ENCODE peak calls at places on chromosomes 16 and 17, in four cellular contexts. V is Peyer's patch, O is left ventricle myocardium inferior, F is mammary epithelial cell. Q is an unnamed sample. For H3K9me3 and H3K4me1, the result is how much of the 10 kb centered on the place peaks cover.

GRCh38 chr17:16080366-16080765 is 80.7 kb downstream of the TTC19 start:
- DNase-seq in V (no peak), O (no peak), F (no peak), Q (no peak)

GRCh38 chr17:15263206-15263579 is 1.9 kb downstream of the PMP22 start:
- DNase-seq in V (peak), O (peak), F (peak), Q (no peak)

GRCh38 chr16:48277158-48277557 is 29.8 kb upstream of the ABCC11 start:
- DNase-seq in V (peak), O (no peak), F (peak), Q (no peak)

GRCh38 chr17:19986941-19987714 is 9.5 kb upstream of the AKAP10 start:
- DNase-seq in V (no peak), O (no peak), F (peak), Q (no peak)

GRCh38 chr17:52213451-52213850 is 54.9 kb upstream of the CA10 start:
- DNase-seq in V (no peak), O (no peak), F (no peak), Q (no peak)

GRCh38 chr17:10013360-10014112 is 108.5 kb upstream of the RCVRN start:
- DNase-seq in V (no peak), O (no peak), F (no peak), Q (no peak)

GRCh38 chr17:35087731-35088646 is 24.5 kb upstream of the RFFL start:
- DNase-seq in V (peak), O (peak), F (peak), Q (peak)

GRCh38 chr17:50620848-50621247 is 13.8 kb upstream of the ABCC3 start:
- DNase-seq in V (no peak), O (no peak), F (no peak), Q (no peak)

GRCh38 chr17:6712058-6712853 is 913 bp downstream of the SLC13A5 start:
- DNase-seq in V (no peak), O (no peak), F (peak), Q (no peak)

GRCh38 chr16:66262253-66263167 is 104.0 kb upstream of the CDH5 start:
- DNase-seq in V (no peak), O (peak), F (no peak), Q (no peak)

GRCh38 chr16:647173-647902 is 1.8 kb upstream of the WDR90 start:
- DNase-seq in V (peak), O (no peak), F (no peak), Q (no peak)

GRCh38 chr17:36743130-36743529 is 141.7 kb downstream of the MRM1 start:
- DNase-seq in V (no peak), O (no peak), F (no peak), Q (no peak)

GRCh38 chr17:82917656-82918345 is 78.0 kb upstream of the ZNF750 start:
- DNase-seq in V (no peak), O (no peak), F (no peak), Q (peak)

GRCh38 chr16:1991135-1991551 is 1.4 kb downstream of the SYNGR3 start:
- DNase-seq in V (no peak), O (no peak), F (no peak), Q (peak)

GRCh38 chr17:80791758-80792284 is 199.8 kb upstream of the CHMP6 start:
- DNase-seq in V (no peak), O (no peak), F (peak), Q (no peak)

GRCh38 chr17:50484341-50485155 is 5.9 kb downstream of the RSAD1 start:
- DNase-seq in V (peak), O (no peak), F (no peak), Q (no peak)

GRCh38 chr16:78775161-78775561 is 675.7 kb downstream of the WWOX start:
- DNase-seq in V (no peak), O (no peak), F (no peak), Q (peak)

GRCh38 chr16:11211977-11212818 is 43.8 kb downstream of the SOCS1 start:
- DNase-seq in V (no peak), O (no peak), F (no peak), Q (no peak)
- H3K9me3 ChIP-seq in V (under half), O (under half), F (under half), Q (under half)

GRCh38 chr17:68439656-68440290 is 17.5 kb downstream of the WIPI1 start:
- DNase-seq in V (no peak), O (no peak), F (no peak), Q (no peak)
- H3K4me1 ChIP-seq in V (under half), O (half or more), F (under half), Q (under half)

DNA sequence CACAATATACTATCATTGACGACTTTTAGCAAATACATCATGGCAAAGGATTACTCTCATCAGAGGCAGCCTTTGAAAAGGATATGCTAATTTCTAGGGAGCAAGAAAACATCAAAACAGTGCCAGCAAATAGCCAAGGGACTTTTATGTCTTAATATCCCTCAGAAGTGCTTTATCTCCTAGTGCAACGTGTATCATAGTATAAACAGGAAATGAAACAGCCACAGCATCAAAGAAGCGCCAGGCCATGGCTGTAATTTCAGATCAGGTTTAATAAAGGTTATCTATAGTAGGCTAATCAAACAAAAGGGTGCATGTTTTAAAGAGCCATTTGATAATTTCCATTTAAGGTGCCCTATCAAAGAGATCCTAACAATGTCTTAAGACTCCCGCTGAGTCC is 159.9 kb downstream of the AXIN2 start:
- DNase-seq in V (no peak), O (no peak), F (no peak), Q (no peak)
- H3K27ac ChIP-seq in V (no peak), O (no peak), F (no peak), Q (no peak)

GRCh38 chr17:22268214-22268911 is 576.0 kb downstream of the KCNJ18 start:
- DNase-seq in V (no peak), O (no peak), F (no peak), Q (no peak)
- H3K9me3 ChIP-seq in V (under half), O (under half), F (half or more), Q (under half)

GRCh38 chr16:68655806-68656205 is 10.7 kb downstream of the CDH3 start:
- DNase-seq in V (no peak), O (no peak), F (no peak), Q (no peak)
- H3K4me1 ChIP-seq in V (under half), O (under half), F (half or more), Q (under half)

GRCh38 chr16:20866161-20866772 is 33.9 kb downstream of the DCUN1D3 start:
- DNase-seq in V (no peak), O (no peak), F (peak), Q (no peak)

GRCh38 chr16:20865420-20866126 is 34.6 kb downstream of the DCUN1D3 start:
- DNase-seq in V (no peak), O (no peak), F (peak), Q (no peak)

GRCh38 chr16:20868890-20869289 is 31.3 kb downstream of the DCUN1D3 start:
- DNase-seq in V (peak), O (peak), F (peak), Q (no peak)

GRCh38 chr16:20867585-20867984 is 32.6 kb downstream of the DCUN1D3 start:
- DNase-seq in V (no peak), O (no peak), F (peak), Q (no peak)

GRCh38 chr16:20866792-20867191 is 33.4 kb downstream of the DCUN1D3 start:
- DNase-seq in V (no peak), O (no peak), F (no peak), Q (no peak)
- H3K27ac ChIP-seq in V (no peak), O (peak), F (peak), Q (no peak)

GRCh38 chr16:35533683-35534082 is 2074.3 kb downstream of the TP53TG3F start:
- DNase-seq in V (no peak), O (no peak), F (no peak), Q (no peak)
- H3K9me3 ChIP-seq in V (under half), O (under half), F (under half), Q (under half)

GRCh38 chr17:59627770-59628171 is 8.1 kb downstream of the CLTC start:
- DNase-seq in V (no peak), O (no peak), F (no peak), Q (no peak)
- H3K4me1 ChIP-seq in V (under half), O (half or more), F (under half), Q (under half)

DNA sequence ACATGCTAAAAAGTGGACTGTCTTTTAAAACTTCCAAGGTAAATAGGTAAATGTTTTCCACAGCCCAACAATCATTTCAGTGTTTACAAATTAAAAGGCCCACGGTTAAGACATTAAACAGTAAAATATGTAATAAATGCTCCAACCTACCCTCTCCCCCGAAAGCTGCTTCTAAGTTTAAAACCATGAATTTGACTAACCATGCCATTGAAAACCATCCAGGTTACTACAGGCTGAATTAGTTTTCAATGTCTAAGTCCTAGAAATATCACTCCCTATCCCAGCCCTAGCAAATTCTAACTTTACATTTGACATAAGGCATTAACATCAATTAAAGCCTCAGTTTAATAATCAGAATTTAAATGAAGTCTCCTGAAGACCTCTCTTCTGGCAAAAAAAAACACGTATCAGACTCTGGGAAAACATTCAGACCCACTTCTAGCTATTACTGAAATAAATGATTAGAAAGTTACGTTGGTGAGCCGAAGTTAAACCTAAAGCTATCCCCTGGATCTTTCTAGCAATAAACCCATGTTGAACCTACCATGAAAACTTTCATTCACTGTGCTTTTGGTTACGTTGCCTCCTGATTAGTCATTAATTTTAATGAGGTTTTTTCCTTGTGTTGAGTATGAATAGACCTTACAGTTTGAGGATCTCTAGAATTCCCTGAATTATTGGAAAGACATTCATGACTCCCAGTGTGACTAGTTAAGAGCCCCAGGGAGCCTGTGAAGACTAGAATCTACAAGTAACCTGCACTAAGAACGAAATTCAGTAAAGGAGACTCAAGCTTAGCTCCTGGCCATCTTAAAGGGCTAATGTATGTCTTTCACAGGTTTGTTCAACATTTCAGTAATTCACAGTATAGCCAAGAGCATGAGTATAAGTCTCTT is 1.7 kb upstream of the POLG2 start:
- DNase-seq in V (no peak), O (no peak), F (peak), Q (peak)
- H3K27ac ChIP-seq in V (no peak), O (no peak), F (peak), Q (peak)

GRCh38 chr16:35711958-35712357 is 2252.5 kb downstream of the TP53TG3F start:
- DNase-seq in V (no peak), O (no peak), F (no peak), Q (no peak)

GRCh38 chr16:35711435-35711834 is 2252.0 kb downstream of the TP53TG3F start:
- DNase-seq in V (no peak), O (no peak), F (no peak), Q (no peak)

GRCh38 chr16:35706901-35707300 is 2247.5 kb downstream of the TP53TG3F start:
- DNase-seq in V (no peak), O (no peak), F (no peak), Q (no peak)
- H3K9me3 ChIP-seq in V (under half), O (under half), F (under half), Q (under half)